ENCODE peak calls at places on chromosomes 12 and 14, in four cellular contexts. One of them, this sample, is unnamed.

GRCh38 chr12:58750484-58750883 is 169.8 kb downstream of the LRIG3 start:
- DNase-seq in dorsolateral prefrontal cortex: no peak
- DNase-seq in AG09309: peak; percentile 90
- DNase-seq in AG09319: peak; percentile 80
- DNase-seq in this sample: no peak

GRCh38 chr14:99270491-99271287 is 1.3 kb downstream of the BCL11B start:
- DNase-seq in dorsolateral prefrontal cortex: no peak
- DNase-seq in AG09309: no peak
- DNase-seq in AG09319: no peak
- DNase-seq in this sample: no peak

GRCh38 chr12:94147991-94148840 is at the start of gene PLXNC1:
- DNase-seq in dorsolateral prefrontal cortex: peak; percentile 74
- DNase-seq in AG09309: no peak
- DNase-seq in AG09319: no peak
- DNase-seq in this sample: no peak

GRCh38 chr12:108532061-108532848 is 17.2 kb downstream of the FICD start:
- DNase-seq in dorsolateral prefrontal cortex: no peak
- DNase-seq in AG09309: no peak
- DNase-seq in AG09319: no peak
- DNase-seq in this sample: no peak

GRCh38 chr12:40248585-40249297 is 23.9 kb downstream of the LRRK2 start:
- DNase-seq in dorsolateral prefrontal cortex: no peak
- DNase-seq in AG09309: no peak
- DNase-seq in AG09319: no peak
- DNase-seq in this sample: no peak

GRCh38 chr14:72054929-72055328 is 122.7 kb downstream of the RGS6 start:
- DNase-seq in dorsolateral prefrontal cortex: no peak
- DNase-seq in AG09309: no peak
- DNase-seq in AG09319: no peak
- DNase-seq in this sample: no peak

GRCh38 chr12:65765436-65765813 is 58.9 kb upstream of the HMGA2 start:
- DNase-seq in dorsolateral prefrontal cortex: no peak
- DNase-seq in AG09309: no peak
- DNase-seq in AG09319: no peak
- DNase-seq in this sample: no peak

GRCh38 chr12:2877959-2878732 is 1.1 kb downstream of the RHNO1 start:
- DNase-seq in dorsolateral prefrontal cortex: no peak
- DNase-seq in AG09309: no peak
- DNase-seq in AG09319: no peak
- DNase-seq in this sample: no peak

GRCh38 chr12:63916561-63917476 is 72.3 kb downstream of the SRGAP1 start:
- DNase-seq in dorsolateral prefrontal cortex: no peak
- DNase-seq in AG09309: no peak
- DNase-seq in AG09319: no peak
- DNase-seq in this sample: no peak

GRCh38 chr14:95190857-95191256 is 33.5 kb upstream of the DICER1 start:
- DNase-seq in dorsolateral prefrontal cortex: no peak
- DNase-seq in AG09309: no peak
- DNase-seq in AG09319: no peak
- DNase-seq in this sample: no peak

GRCh38 chr14:104290756-104291122 is 152.4 kb downstream of the KIF26A start:
- DNase-seq in dorsolateral prefrontal cortex: no peak
- DNase-seq in AG09309: no peak
- DNase-seq in AG09319: no peak
- DNase-seq in this sample: no peak

GRCh38 chr14:58772814-58773620 is 135.3 kb downstream of the DACT1 start:
- DNase-seq in dorsolateral prefrontal cortex: no peak
- DNase-seq in AG09309: no peak
- DNase-seq in AG09319: no peak
- DNase-seq in this sample: no peak

GRCh38 chr12:12266389-12266872 is 413 bp downstream of the LRP6 start:
- DNase-seq in dorsolateral prefrontal cortex: peak; percentile 27
- DNase-seq in AG09309: no peak
- DNase-seq in AG09319: no peak
- DNase-seq in this sample: no peak

GRCh38 chr12:130335517-130336392 is 1.9 kb upstream of the PIWIL1 start:
- DNase-seq in dorsolateral prefrontal cortex: peak; percentile 57
- DNase-seq in AG09309: peak; percentile 3
- DNase-seq in AG09319: peak; percentile 2
- DNase-seq in this sample: peak; percentile 39

GRCh38 chr14:35336171-35337073 is 44.2 kb downstream of the PSMA6 start:
- DNase-seq in dorsolateral prefrontal cortex: no peak
- DNase-seq in AG09309: no peak
- DNase-seq in AG09319: no peak
- DNase-seq in this sample: peak; percentile 90

GRCh38 chr12:76266797-76267196 is 81.4 kb downstream of the BBS10 start:
- DNase-seq in dorsolateral prefrontal cortex: no peak
- DNase-seq in AG09309: peak; percentile 49
- DNase-seq in AG09319: no peak
- DNase-seq in this sample: peak; percentile 58

GRCh38 chr12:109517619-109518018 is 40.2 kb downstream of the UBE3B start:
- DNase-seq in dorsolateral prefrontal cortex: no peak
- DNase-seq in AG09309: no peak
- DNase-seq in AG09319: no peak
- DNase-seq in this sample: no peak

GRCh38 chr14:39491134-39491541 is 58.9 kb upstream of the FBXO33 start:
- DNase-seq in dorsolateral prefrontal cortex: no peak
- DNase-seq in AG09309: peak; percentile 5
- DNase-seq in AG09319: no peak
- DNase-seq in this sample: peak; percentile 4

GRCh38 chr12:70049596-70050360 is 193.5 kb upstream of the CNOT2 start:
- DNase-seq in dorsolateral prefrontal cortex: no peak
- DNase-seq in AG09309: no peak
- DNase-seq in AG09319: no peak
- DNase-seq in this sample: peak; percentile 32

GRCh38 chr12:51589557-51590176 is 1.4 kb upstream of the SCN8A start:
- DNase-seq in dorsolateral prefrontal cortex: no peak
- DNase-seq in AG09309: no peak
- DNase-seq in AG09319: no peak
- DNase-seq in this sample: no peak

GRCh38 chr14:52835122-52835903 is 43.9 kb upstream of the GNPNAT1 start:
- DNase-seq in dorsolateral prefrontal cortex: no peak
- DNase-seq in AG09309: no peak
- DNase-seq in AG09319: no peak
- DNase-seq in this sample: no peak

GRCh38 chr14:90388982-90389381 is 7.8 kb upstream of the CALM1 start:
- DNase-seq in dorsolateral prefrontal cortex: no peak
- DNase-seq in AG09309: no peak
- DNase-seq in AG09319: no peak
- DNase-seq in this sample: no peak

GRCh38 chr14:62015945-62016344 is 253.7 kb downstream of the SNAPC1 start:
- DNase-seq in dorsolateral prefrontal cortex: no peak
- DNase-seq in AG09309: no peak
- DNase-seq in AG09319: no peak
- DNase-seq in this sample: no peak

GRCh38 chr12:110661337-110661972 is 27.5 kb downstream of the HVCN1 start:
- DNase-seq in dorsolateral prefrontal cortex: no peak
- DNase-seq in AG09309: no peak
- DNase-seq in AG09319: no peak
- DNase-seq in this sample: no peak

GRCh38 chr12:3002636-3003035 is 43.4 kb downstream of the TEAD4 start:
- DNase-seq in dorsolateral prefrontal cortex: no peak
- DNase-seq in AG09309: no peak
- DNase-seq in AG09319: no peak
- DNase-seq in this sample: no peak

GRCh38 chr12:50637870-50638481 is 125.9 kb upstream of the ATF1 start:
- DNase-seq in dorsolateral prefrontal cortex: no peak
- DNase-seq in AG09309: no peak
- DNase-seq in AG09319: no peak
- DNase-seq in this sample: no peak

GRCh38 chr12:3493225-3494049 is 2.4 kb downstream of the PRMT8 start:
- DNase-seq in dorsolateral prefrontal cortex: peak; percentile 77
- DNase-seq in AG09309: no peak
- DNase-seq in AG09319: no peak
- DNase-seq in this sample: no peak

GRCh38 chr14:74476607-74477006 is 16.5 kb downstream of the NPC2 start:
- DNase-seq in dorsolateral prefrontal cortex: no peak
- DNase-seq in AG09309: no peak
- DNase-seq in AG09319: no peak
- DNase-seq in this sample: no peak

GRCh38 chr14:96979611-96980074 is 182.5 kb downstream of the VRK1 start:
- DNase-seq in dorsolateral prefrontal cortex: no peak
- DNase-seq in AG09309: no peak
- DNase-seq in AG09319: no peak
- DNase-seq in this sample: no peak

GRCh38 chr12:132639996-132640520 is 21.5 kb downstream of the P2RX2 start:
- DNase-seq in dorsolateral prefrontal cortex: no peak
- DNase-seq in AG09309: no peak
- DNase-seq in AG09319: no peak
- DNase-seq in this sample: no peak

GRCh38 chr12:43692064-43692463 is 66.5 kb downstream of the PUS7L start:
- DNase-seq in dorsolateral prefrontal cortex: no peak
- DNase-seq in AG09309: no peak
- DNase-seq in AG09319: no peak
- DNase-seq in this sample: no peak

GRCh38 chr14:59343585-59343984 is 121.6 kb downstream of the GPR135 start:
- DNase-seq in dorsolateral prefrontal cortex: peak; percentile 88
- DNase-seq in AG09309: no peak
- DNase-seq in AG09319: no peak
- DNase-seq in this sample: no peak

GRCh38 chr14:100298551-100299237 is 7.5 kb downstream of the SLC25A29 start:
- DNase-seq in dorsolateral prefrontal cortex: no peak
- DNase-seq in AG09309: no peak
- DNase-seq in AG09319: no peak
- DNase-seq in this sample: no peak

GRCh38 chr14:81165188-81165587 is 55.6 kb downstream of the GTF2A1 start:
- DNase-seq in dorsolateral prefrontal cortex: no peak
- DNase-seq in AG09309: no peak
- DNase-seq in AG09319: no peak
- DNase-seq in this sample: no peak

GRCh38 chr12:20369164-20370000 is 1.0 kb downstream of the PDE3A start:
- DNase-seq in dorsolateral prefrontal cortex: peak; percentile 52
- DNase-seq in AG09309: no peak
- DNase-seq in AG09319: no peak
- DNase-seq in this sample: no peak

GRCh38 chr14:101357038-101357437 is 204.3 kb upstream of the DIO3 start:
- DNase-seq in dorsolateral prefrontal cortex: no peak
- DNase-seq in AG09309: no peak
- DNase-seq in AG09319: no peak
- DNase-seq in this sample: no peak

GRCh38 chr12:44875954-44876553 is at the start of gene NELL2:
- DNase-seq in dorsolateral prefrontal cortex: peak; percentile 80
- DNase-seq in AG09309: no peak
- DNase-seq in AG09319: no peak
- DNase-seq in this sample: peak; percentile 1

GRCh38 chr12:132419612-132420237 is 70.2 kb upstream of the FBRSL1 start:
- DNase-seq in dorsolateral prefrontal cortex: no peak
- DNase-seq in AG09309: no peak
- DNase-seq in AG09319: no peak
- DNase-seq in this sample: no peak

GRCh38 chr12:124917135-124917840 is 2.8 kb upstream of the UBC start:
- DNase-seq in dorsolateral prefrontal cortex: peak; percentile 97
- DNase-seq in AG09309: peak; percentile 99
- DNase-seq in AG09319: peak; percentile 99
- DNase-seq in this sample: peak; percentile 100
- TF ChIP-seq CTCF in dorsolateral prefrontal cortex: no peak
- TF ChIP-seq CTCF in AG09309: no peak
- TF ChIP-seq CTCF in AG09319: no peak
- TF ChIP-seq CTCF in this sample: no peak

GRCh38 chr12:25675808-25676207 is 122.7 kb upstream of the LMNTD1 start:
- DNase-seq in dorsolateral prefrontal cortex: no peak
- DNase-seq in AG09309: no peak
- DNase-seq in AG09319: no peak
- DNase-seq in this sample: no peak

GRCh38 chr12:25682421-25682820 is 129.3 kb upstream of the LMNTD1 start:
- DNase-seq in dorsolateral prefrontal cortex: no peak
- DNase-seq in AG09309: no peak
- DNase-seq in AG09319: no peak
- DNase-seq in this sample: no peak

GRCh38 chr12:25681580-25681979 is 128.5 kb upstream of the LMNTD1 start:
- DNase-seq in dorsolateral prefrontal cortex: no peak
- DNase-seq in AG09309: no peak
- DNase-seq in AG09319: no peak
- DNase-seq in this sample: no peak

DNA sequence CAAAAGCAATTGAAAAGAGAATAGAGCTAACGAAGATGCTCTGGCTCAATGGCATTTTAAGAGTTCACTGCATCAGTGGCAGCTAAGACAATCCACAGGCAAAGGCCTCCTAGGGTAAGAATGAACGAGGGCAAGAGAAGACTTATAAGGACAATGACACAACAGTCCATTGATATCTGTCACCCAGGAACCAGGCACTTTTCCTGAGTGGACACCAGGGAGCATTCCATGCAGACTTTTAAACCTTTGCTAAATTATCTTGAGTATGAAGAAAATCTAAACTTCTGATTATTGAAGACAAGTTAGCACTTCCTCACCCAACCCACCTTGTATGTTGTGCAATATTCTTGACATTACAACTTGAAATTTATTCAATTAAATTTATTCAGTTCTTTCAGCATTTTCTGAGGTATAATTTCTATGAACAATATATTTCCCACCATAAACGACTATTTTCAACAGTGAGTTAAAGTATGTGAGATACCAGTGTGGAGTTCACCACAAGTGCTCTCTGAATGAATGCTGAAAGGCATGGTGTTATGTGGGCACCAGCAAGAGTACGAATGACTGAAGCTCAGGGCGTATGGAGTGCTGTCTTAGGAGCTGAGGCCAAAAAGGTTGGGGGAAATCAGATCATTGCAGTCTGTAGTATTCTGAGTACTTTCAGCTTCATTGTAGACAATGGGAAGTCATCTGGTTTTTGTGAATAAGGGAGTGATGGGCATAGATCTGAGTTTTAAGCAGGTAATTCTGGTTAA is 124.3 kb upstream of the LMNTD1 start:
- DNase-seq in dorsolateral prefrontal cortex: no peak
- DNase-seq in AG09309: no peak
- DNase-seq in AG09319: no peak
- DNase-seq in this sample: no peak
- TF ChIP-seq CTCF in dorsolateral prefrontal cortex: peak; percentile 19
- TF ChIP-seq CTCF in AG09309: peak; percentile 42
- TF ChIP-seq CTCF in AG09319: peak; percentile 41
- TF ChIP-seq CTCF in this sample: no peak

DNA sequence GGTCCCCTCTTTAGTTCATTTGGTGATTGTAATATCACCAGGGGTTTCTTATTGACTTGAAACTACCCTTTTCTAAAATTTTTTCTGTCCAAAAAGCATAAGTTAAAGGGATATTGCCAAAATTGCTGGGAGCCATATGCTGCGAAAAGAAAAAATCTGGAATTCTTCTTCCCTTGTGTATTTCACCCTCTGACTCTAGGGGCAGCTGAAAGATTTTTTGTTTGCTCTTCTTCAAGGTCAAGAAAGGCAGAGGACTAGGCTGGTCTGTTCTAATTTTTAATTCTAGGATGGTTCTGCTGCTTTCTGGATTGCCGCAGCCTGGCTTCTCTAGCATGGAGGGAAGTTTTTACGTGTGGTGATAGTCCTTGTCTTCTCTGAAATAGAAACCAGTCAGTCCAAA is 61.6 kb downstream of the FBXL14 start:
- DNase-seq in dorsolateral prefrontal cortex: no peak
- DNase-seq in AG09309: no peak
- DNase-seq in AG09319: no peak
- DNase-seq in this sample: no peak
- TF ChIP-seq CTCF in dorsolateral prefrontal cortex: no peak
- TF ChIP-seq CTCF in AG09309: peak; percentile 15
- TF ChIP-seq CTCF in AG09319: no peak
- TF ChIP-seq CTCF in this sample: no peak

GRCh38 chr12:30859226-30859625 is 67.3 kb upstream of the TSPAN11 start:
- DNase-seq in dorsolateral prefrontal cortex: no peak
- DNase-seq in AG09309: no peak
- DNase-seq in AG09319: no peak
- DNase-seq in this sample: no peak
- TF ChIP-seq CTCF in dorsolateral prefrontal cortex: no peak
- TF ChIP-seq CTCF in AG09309: no peak
- TF ChIP-seq CTCF in AG09319: no peak
- TF ChIP-seq CTCF in this sample: no peak

This sample was measured in LNCaP clone FGC.